ENCODE peak calls at places on chromosomes 6 and 20, in ten cellular contexts. P is sigmoid colon, K is T follicular helper cell, A is activated T-cell treated with anti-CD3 and anti-CD28 coated beads for 1 hour, Y is non-pigmented ciliary epithelial cell, W is heart right ventricle, Q is HS-5, S is epithelial cell of esophagus, R is naive B cell, C is spleen. T is an unnamed sample.

GRCh38 chr6:164477126-164477525 is 832.3 kb downstream of the C6orf118 start:
- DNase-seq in W (no peak), K (no peak), A (no peak), P (no peak), Q (no peak), Y (no peak), R (no peak), S (no peak), C (no peak), T (no peak)

GRCh38 chr6:38261626-38262025 is 378.1 kb downstream of the BTBD9 start:
- DNase-seq in W (no peak), K (no peak), Y (no peak), S (no peak), R (no peak), C (no peak), P (no peak), A (no peak), Q (no peak), T (no peak)

GRCh38 chr20:43911066-43911465 is 3.6 kb upstream of the TOX2 start:
- DNase-seq in Y (peak; percentile 40), C (no peak), R (no peak), A (no peak), W (no peak), P (no peak), S (peak; percentile 75), K (no peak), Q (no peak), T (no peak)

GRCh38 chr6:16805190-16805860 is 44.1 kb upstream of the ATXN1 start:
- DNase-seq in A (no peak), Q (no peak), K (no peak), C (no peak), P (no peak), Y (no peak), S (peak; percentile 61), W (no peak), R (no peak), T (no peak)

GRCh38 chr6:89604662-89605061 is 33.9 kb downstream of the LYRM2 start:
- DNase-seq in R (no peak), C (no peak), W (no peak), Q (no peak), A (no peak), S (no peak), Y (no peak), K (no peak), P (no peak), T (no peak)

GRCh38 chr6:45843848-45844521 is 171.7 kb downstream of the CLIC5 start:
- DNase-seq in R (no peak), K (no peak), S (no peak), C (no peak), W (no peak), A (no peak), Q (no peak), P (no peak), Y (no peak), T (no peak)

GRCh38 chr20:50916257-50916656 is 15.0 kb downstream of the ADNP start:
- DNase-seq in Y (no peak), K (no peak), R (no peak), Q (no peak), P (no peak), C (no peak), W (no peak), S (peak; percentile 91), A (no peak), T (no peak)

GRCh38 chr6:158374020-158374419 is 61.8 kb downstream of the TULP4 start:
- DNase-seq in K (no peak), Y (no peak), A (no peak), R (no peak), S (no peak), W (no peak), P (no peak), C (no peak), Q (no peak), T (no peak)

GRCh38 chr6:40634429-40634828 is 47.3 kb upstream of the LRFN2 start:
- DNase-seq in Q (no peak), K (no peak), P (no peak), R (no peak), C (no peak), A (no peak), S (no peak), W (no peak), Y (no peak), T (no peak)

GRCh38 chr20:32562495-32562911 is 22.6 kb downstream of the NOL4L start:
- DNase-seq in Q (no peak), S (no peak), Y (no peak), K (no peak), A (no peak), R (no peak), W (no peak), C (no peak), P (no peak), T (no peak)

GRCh38 chr20:36093025-36093803 is 61.3 kb upstream of the EPB41L1 start:
- DNase-seq in A (peak; percentile 19), P (peak; percentile 70), R (peak; percentile 51), Q (no peak), S (peak; percentile 26), C (peak; percentile 79), Y (no peak), K (no peak), W (peak; percentile 51), T (no peak)

GRCh38 chr6:109241199-109241598 is 141.1 kb downstream of the CD164 start:
- DNase-seq in S (peak; percentile 86), P (no peak), W (no peak), Y (no peak), A (no peak), Q (peak; percentile 78), K (no peak), R (no peak), C (no peak), T (peak; percentile 11)

GRCh38 chr20:44494266-44494665 is 18.6 kb downstream of the TTPAL start:
- DNase-seq in W (no peak), A (no peak), P (no peak), K (no peak), C (no peak), S (no peak), Y (peak; percentile 50), R (no peak), Q (peak; percentile 76), T (no peak)

GRCh38 chr6:99602519-99603420 is 3.9 kb upstream of the PRDM13 start:
- DNase-seq in A (no peak), C (no peak), Q (no peak), P (no peak), W (no peak), S (no peak), K (no peak), R (no peak), Y (no peak), T (no peak)

GRCh38 chr20:45946149-45946970 is 11.9 kb downstream of the PCIF1 start:
- DNase-seq in Y (no peak), S (peak; percentile 51), R (no peak), W (no peak), A (peak; percentile 25), Q (no peak), P (peak; percentile 87), C (peak; percentile 83), K (no peak), T (peak; percentile 62)

GRCh38 chr20:41166201-41167117 is 29.1 kb downstream of the PLCG1 start:
- DNase-seq in R (no peak), S (no peak), C (peak; percentile 62), Q (no peak), W (no peak), Y (no peak), K (no peak), P (no peak), A (no peak), T (no peak)

T was measured in RCC 7860.